ENCODE peak calls at places on chromosome 14, in ten cellular contexts. W is nephron progenitor cell; Y is GM10248; K is choroid plexus epithelial cell; Z is foreskin fibroblast; I is pancreas; P is HFF-Myc; R is CD8-positive, alpha-beta T cell; F is adrenal gland; L is ovary. Q is an unnamed sample.

GRCh38 chr14:102015045-102015685 is 50.8 kb downstream of the DYNC1H1 start:
- DNase-seq in Y (no peak), Z (peak), F (no peak), P (no peak), W (no peak), I (no peak), L (no peak), K (peak), R (no peak), Q (no peak)

GRCh38 chr14:50944647-50945413 is 547 bp upstream of the PYGL start:
- DNase-seq in Y (peak), R (no peak), Z (no peak), I (peak), L (no peak), W (no peak), F (peak), K (peak), P (no peak), Q (no peak)

GRCh38 chr14:95695051-95695450 is 8.8 kb downstream of the TCL1B start:
- DNase-seq in Z (no peak), R (no peak), W (no peak), L (no peak), F (no peak), K (no peak), P (no peak), I (no peak), Y (no peak), Q (no peak)

GRCh38 chr14:85241022-85241880 is 288.7 kb upstream of the FLRT2 start:
- DNase-seq in Y (no peak), F (no peak), P (no peak), I (no peak), L (peak), W (no peak), R (no peak), Z (no peak), K (peak), Q (no peak)

GRCh38 chr14:69574266-69574953 is at the start of gene CCDC177:
- DNase-seq in K (peak), R (peak), I (peak), Y (peak), L (peak), P (no peak), W (peak), F (peak), Z (no peak), Q (peak)

GRCh38 chr14:34628681-34629135 is 1.2 kb downstream of the SNX6 start:
- DNase-seq in Y (no peak), K (peak), R (peak), F (peak), L (no peak), P (no peak), I (no peak), Z (no peak), W (peak), Q (no peak)

GRCh38 chr14:52998376-52999010 is 47.6 kb upstream of the FERMT2 start:
- DNase-seq in Z (peak), P (no peak), W (no peak), Y (no peak), K (peak), L (no peak), R (no peak), I (no peak), F (no peak), Q (no peak)

GRCh38 chr14:46490150-46490769 is 161.3 kb downstream of the RPL10L start:
- DNase-seq in K (peak), L (no peak), P (no peak), F (no peak), R (no peak), Y (peak), I (no peak), Z (no peak), W (no peak), Q (no peak)

GRCh38 chr14:75429562-75429961 is 1.7 kb downstream of the JDP2 start:
- DNase-seq in W (no peak), Y (no peak), I (no peak), R (no peak), F (no peak), K (no peak), Z (no peak), L (no peak), P (no peak), Q (no peak)

GRCh38 chr14:69876221-69876847 is 2.9 kb upstream of the SMOC1 start:
- DNase-seq in F (no peak), R (no peak), K (no peak), Z (no peak), L (no peak), Y (no peak), W (no peak), I (no peak), P (no peak), Q (no peak)

GRCh38 chr14:71800878-71801277 is 131.4 kb upstream of the RGS6 start:
- DNase-seq in P (no peak), I (no peak), R (no peak), F (no peak), L (no peak), K (no peak), Z (no peak), Y (no peak), W (no peak), Q (no peak)

GRCh38 chr14:23321572-23322547 is 603 bp downstream of the PABPN1 start:
- DNase-seq in Z (peak), K (peak), P (no peak), F (peak), L (no peak), W (peak), Y (no peak), R (peak), I (peak), Q (peak)

GRCh38 chr14:101761032-101761880 is at the start of gene PPP2R5C:
- DNase-seq in W (peak), R (peak), I (peak), L (peak), F (peak), K (peak), P (peak), Y (peak), Z (peak), Q (peak)

GRCh38 chr14:71636076-71636475 is 296.2 kb upstream of the RGS6 start:
- DNase-seq in Z (no peak), P (no peak), L (no peak), R (no peak), F (no peak), K (no peak), I (no peak), Y (no peak), W (no peak), Q (no peak)

GRCh38 chr14:92647499-92648279 is 100.7 kb downstream of the LGMN start:
- DNase-seq in P (no peak), Y (no peak), I (no peak), F (peak), K (no peak), Z (peak), W (no peak), L (no peak), R (no peak), Q (no peak)

GRCh38 chr14:75458305-75458704 is 30.5 kb downstream of the JDP2 start:
- DNase-seq in F (no peak), R (no peak), L (no peak), K (no peak), P (no peak), I (no peak), Z (no peak), W (no peak), Y (no peak), Q (no peak)

GRCh38 chr14:92368001-92368400 is 45.0 kb downstream of the SLC24A4 start:
- DNase-seq in Z (no peak), F (no peak), R (no peak), Y (no peak), W (no peak), P (no peak), K (no peak), I (no peak), L (no peak), Q (no peak)

GRCh38 chr14:23539209-23539866 is 12.2 kb downstream of the ZFHX2 start:
- DNase-seq in W (peak), I (no peak), R (no peak), P (no peak), K (peak), F (no peak), Z (no peak), Y (peak), L (no peak), Q (no peak)

GRCh38 chr14:21917699-21918436 is 244.2 kb upstream of the OR4E1 start:
- DNase-seq in L (no peak), Y (peak), Z (peak), R (peak), F (peak), W (peak), K (peak), P (peak), I (no peak), Q (no peak)
- TF ChIP-seq CTCF in L (no peak), Y (peak), Z (peak), R (peak), F (peak), W (peak), K (peak), P (peak), I (peak), Q (peak)

DNA sequence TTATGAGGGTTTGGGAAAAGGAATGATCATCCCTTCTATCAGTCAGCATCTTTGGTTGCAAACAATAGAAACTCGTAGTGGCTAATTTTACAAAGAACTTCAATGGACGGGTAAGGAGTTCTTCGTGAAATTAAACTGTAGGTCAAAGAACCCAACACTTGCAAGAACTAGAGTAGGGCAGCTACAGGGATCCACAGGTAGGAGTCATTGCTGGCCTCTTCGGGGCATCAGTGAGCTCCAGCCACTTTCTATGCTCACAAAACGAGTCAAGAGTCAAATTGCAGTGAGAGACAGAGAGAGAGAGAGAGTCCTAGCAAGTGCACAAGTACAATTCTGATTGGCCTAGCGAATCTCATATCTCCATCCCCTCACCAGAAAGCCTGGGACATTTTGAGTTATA is 29.9 kb upstream of the OTX2 start:
- DNase-seq in F (no peak), Y (no peak), P (no peak), K (no peak), I (no peak), L (no peak), Z (no peak), R (no peak), W (no peak), Q (no peak)
- TF ChIP-seq CTCF in F (no peak), Y (no peak), P (no peak), K (no peak), I (no peak), L (no peak), Z (no peak), R (no peak), W (no peak), Q (no peak)

GRCh38 chr14:100419856-100420255 is 96.7 kb downstream of the SLC25A47 start:
- DNase-seq in I (no peak), F (no peak), W (peak), K (no peak), R (no peak), P (no peak), Y (no peak), Z (no peak), L (no peak), Q (no peak)
- TF ChIP-seq CTCF in I (no peak), F (no peak), W (peak), K (peak), R (no peak), P (peak), Y (no peak), Z (no peak), L (no peak), Q (no peak)

GRCh38 chr14:36208690-36209278 is 32.3 kb upstream of the PTCSC3 start:
- DNase-seq in Z (no peak), I (no peak), W (no peak), F (no peak), Y (no peak), R (no peak), K (no peak), L (no peak), P (no peak), Q (no peak)

GRCh38 chr14:36212987-36213386 is 36.5 kb upstream of the PTCSC3 start:
- DNase-seq in Y (no peak), L (no peak), R (no peak), F (no peak), W (no peak), K (no peak), Z (no peak), I (no peak), P (no peak), Q (no peak)

GRCh38 chr14:36212577-36212976 is 36.1 kb upstream of the PTCSC3 start:
- DNase-seq in R (no peak), I (no peak), L (no peak), F (no peak), Z (no peak), W (no peak), K (no peak), P (no peak), Y (no peak), Q (no peak)

GRCh38 chr14:36204674-36205073 is 28.2 kb upstream of the PTCSC3 start:
- DNase-seq in F (no peak), K (no peak), R (no peak), W (no peak), Z (no peak), Y (no peak), P (no peak), I (no peak), L (no peak), Q (no peak)

GRCh38 chr14:36207500-36207899 is 31.0 kb upstream of the PTCSC3 start:
- DNase-seq in R (no peak), Z (no peak), I (no peak), P (no peak), F (no peak), L (no peak), W (no peak), Y (no peak), K (no peak), Q (no peak)
- TF ChIP-seq CTCF in R (no peak), Z (peak), I (no peak), P (peak), F (no peak), L (no peak), W (no peak), Y (no peak), K (peak), Q (no peak)

GRCh38 chr14:38405851-38406630 is 150.1 kb upstream of the CLEC14A start:
- DNase-seq in R (no peak), W (peak), Y (no peak), K (peak), F (no peak), P (no peak), L (no peak), Z (peak), I (no peak), Q (no peak)
- TF ChIP-seq CTCF in R (no peak), W (peak), Y (no peak), K (peak), F (no peak), P (peak), L (no peak), Z (peak), I (no peak), Q (no peak)